ENCODE peak calls at places on chromosomes 5 and 9, in eight cellular contexts. S is psoas muscle, Z is H9, O is retinal pigment epithelial cell, F is colonic mucosa, C is mammary epithelial cell, G is RWPE1, U is Peyer's patch. Y is an unnamed sample.
A peak's percentile ranks its signal among the peaks of the same experiment; 100 is the strongest.

GRCh38 chr5:10524376-10525123 is 39.3 kb upstream of the ANKRD33B start:
- DNase-seq in S (peak; percentile 81), Z (no peak), O (no peak), F (no peak), C (no peak), G (no peak), U (no peak), Y (no peak)

GRCh38 chr9:30065888-30066287 is 2318.6 kb upstream of the ACO1 start:
- DNase-seq in S (no peak), Z (no peak), O (no peak), F (no peak), C (no peak), G (no peak), U (no peak), Y (no peak)

GRCh38 chr9:4510546-4511322 is 20.5 kb downstream of the SLC1A1 start:
- DNase-seq in S (no peak), Z (no peak), O (no peak), F (no peak), C (no peak), G (no peak), U (no peak), Y (no peak)

GRCh38 chr5:116421080-116421629 is 153.5 kb downstream of the SEMA6A start:
- DNase-seq in S (no peak), Z (no peak), O (no peak), F (no peak), C (no peak), G (no peak), U (no peak), Y (no peak)

GRCh38 chr5:36346891-36347290 is 45.2 kb upstream of the RANBP3L start:
- DNase-seq in S (no peak), Z (no peak), O (no peak), F (no peak), C (no peak), G (no peak), U (no peak), Y (no peak)

GRCh38 chr5:53607896-53608295 is 47.5 kb downstream of the NDUFS4 start:
- DNase-seq in S (no peak), Z (no peak), O (no peak), F (no peak), C (no peak), G (no peak), U (no peak), Y (no peak)

GRCh38 chr9:3920586-3921582 is 379.0 kb downstream of the GLIS3 start:
- DNase-seq in S (no peak), Z (no peak), O (no peak), F (no peak), C (no peak), G (no peak), U (no peak), Y (no peak)

GRCh38 chr5:17732351-17732923 is 98.2 kb downstream of the TAF11L14 start:
- DNase-seq in S (no peak), Z (no peak), O (no peak), F (no peak), C (peak; percentile 26), G (no peak), U (no peak), Y (no peak)

GRCh38 chr5:168174376-168174775 is 117.1 kb upstream of the WWC1 start:
- DNase-seq in S (no peak), Z (no peak), O (no peak), F (no peak), C (no peak), G (no peak), U (no peak), Y (no peak)

GRCh38 chr9:69527454-69527853 is 144.7 kb downstream of the APBA1 start:
- DNase-seq in S (no peak), Z (no peak), O (no peak), F (no peak), C (no peak), G (no peak), U (no peak), Y (no peak)

GRCh38 chr9:37066139-37066725 is 32.2 kb upstream of the PAX5 start:
- DNase-seq in S (no peak), Z (no peak), O (no peak), F (no peak), C (no peak), G (no peak), U (no peak), Y (no peak)

GRCh38 chr5:98933446-98934072 is 4.8 kb upstream of the CHD1 start:
- DNase-seq in S (no peak), Z (no peak), O (no peak), F (no peak), C (no peak), G (no peak), U (no peak), Y (no peak)

GRCh38 chr5:54140247-54140646 is 170.1 kb downstream of the ARL15 start:
- DNase-seq in S (no peak), Z (no peak), O (no peak), F (no peak), C (no peak), G (no peak), U (no peak), Y (no peak)

GRCh38 chr5:147466581-147466980 is 43.3 kb downstream of the DPYSL3 start:
- DNase-seq in S (no peak), Z (no peak), O (no peak), F (no peak), C (no peak), G (no peak), U (no peak), Y (no peak)

GRCh38 chr9:95080961-95081658 is 236.4 kb downstream of the FANCC start:
- DNase-seq in S (no peak), Z (no peak), O (no peak), F (no peak), C (no peak), G (no peak), U (peak; percentile 45), Y (no peak)

GRCh38 chr9:88949961-88950340 is 41.3 kb upstream of the S1PR3 start:
- DNase-seq in S (no peak), Z (no peak), O (no peak), F (no peak), C (peak; percentile 26), G (peak; percentile 13), U (no peak), Y (no peak)

GRCh38 chr9:85420750-85421149 is 321.0 kb downstream of the AGTPBP1 start:
- DNase-seq in S (no peak), Z (peak; percentile 70), O (peak; percentile 27), F (no peak), C (no peak), G (no peak), U (no peak), Y (peak; percentile 39)

GRCh38 chr9:12748016-12748415 is 26.8 kb upstream of the LURAP1L start:
- DNase-seq in S (no peak), Z (no peak), O (no peak), F (no peak), C (peak; percentile 92), G (peak; percentile 10), U (no peak), Y (no peak)

GRCh38 chr5:67966712-67967111 is 248.8 kb upstream of the PIK3R1 start:
- DNase-seq in S (no peak), Z (no peak), O (no peak), F (no peak), C (no peak), G (no peak), U (no peak), Y (no peak)

GRCh38 chr9:129550199-129550839 is 70.6 kb downstream of the C9orf50 start:
- DNase-seq in S (peak; percentile 88), Z (no peak), O (no peak), F (peak; percentile 65), C (peak; percentile 39), G (peak; percentile 54), U (peak; percentile 71), Y (peak; percentile 76)

GRCh38 chr5:150153957-150154617 is 1.6 kb downstream of the PDGFRB start:
- DNase-seq in S (no peak), Z (no peak), O (peak; percentile 86), F (no peak), C (no peak), G (no peak), U (no peak), Y (no peak)

GRCh38 chr9:91839926-91840464 is 110.0 kb downstream of the ROR2 start:
- DNase-seq in S (no peak), Z (no peak), O (no peak), F (no peak), C (no peak), G (no peak), U (no peak), Y (no peak)

GRCh38 chr5:35854248-35854647 is 2.4 kb upstream of the IL7R start:
- DNase-seq in S (no peak), Z (no peak), O (no peak), F (no peak), C (no peak), G (no peak), U (no peak), Y (no peak)

DNA sequence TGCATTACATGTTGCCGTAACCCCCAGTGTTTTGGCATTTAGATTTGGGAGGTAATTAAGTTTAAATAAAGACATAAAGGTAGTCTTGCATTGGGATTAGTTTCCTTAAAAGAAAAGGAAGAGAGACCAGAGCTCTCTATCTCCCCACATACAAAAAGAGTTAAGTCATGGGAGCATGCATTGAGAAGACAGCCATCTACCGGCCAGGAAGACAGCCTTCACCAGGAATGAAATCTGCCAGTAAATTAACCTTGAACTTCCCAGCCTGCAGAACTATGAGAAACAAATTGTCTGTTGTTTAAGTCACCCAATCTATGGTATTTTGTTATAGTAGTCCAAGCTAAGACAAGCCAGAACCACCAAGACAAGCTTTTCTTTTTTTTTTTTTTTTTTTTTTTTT is 567.0 kb upstream of the CDH18 start:
- DNase-seq in S (no peak), Z (no peak), O (no peak), F (no peak), C (no peak), G (no peak), U (no peak), Y (no peak)
- TF ChIP-seq CTCF in S (no peak), Z (peak; percentile 32), O (peak; percentile 15), F (no peak), C (no peak), G (no peak), U (no peak), Y (no peak)

GRCh38 chr5:37495210-37495609 is 116.1 kb downstream of the WDR70 start:
- DNase-seq in S (no peak), Z (no peak), O (no peak), F (no peak), C (peak; percentile 14), G (no peak), U (no peak), Y (no peak)
- TF ChIP-seq CTCF in S (peak; percentile 31), Z (no peak), O (peak; percentile 6), F (no peak), C (peak; percentile 29), G (no peak), U (no peak), Y (no peak)

DNA sequence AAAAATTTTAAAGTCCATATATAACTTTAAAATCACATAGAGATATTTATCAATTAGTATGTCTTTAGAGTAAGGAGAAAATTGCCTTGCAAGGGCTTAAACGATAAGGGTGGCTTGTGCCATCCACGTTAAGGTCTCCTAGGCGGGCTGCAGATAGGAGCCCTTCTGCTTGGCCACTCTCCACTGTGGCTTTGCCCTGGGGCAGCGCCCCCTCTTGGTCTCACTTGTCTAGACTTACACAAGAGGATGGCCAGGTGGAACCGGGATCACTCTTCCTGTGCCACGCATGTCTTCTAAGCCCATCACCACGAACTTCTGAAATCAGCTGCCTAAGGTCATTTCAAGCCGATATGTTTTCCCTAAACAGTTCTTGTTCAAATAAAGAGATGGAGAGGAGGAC is 2.9 kb downstream of the FPGS start:
- DNase-seq in S (no peak), Z (peak; percentile 88), O (no peak), F (peak; percentile 49), C (no peak), G (no peak), U (peak; percentile 51), Y (peak; percentile 61)
- TF ChIP-seq CTCF in S (no peak), Z (peak; percentile 88), O (peak; percentile 64), F (peak; percentile 31), C (peak; percentile 34), G (no peak), U (no peak), Y (peak; percentile 41)

GRCh38 chr5:39465843-39466242 is 41.1 kb upstream of the DAB2 start:
- DNase-seq in S (no peak), Z (no peak), O (no peak), F (no peak), C (no peak), G (no peak), U (no peak), Y (no peak)
- TF ChIP-seq CTCF in S (no peak), Z (no peak), O (no peak), F (no peak), C (no peak), G (no peak), U (no peak), Y (no peak)

Y was measured in nephron progenitor cell.